ENCODE peak calls at places on chromosomes 16 and 17, in six cellular contexts. One of them, this sample, is unnamed.
A peak's percentile ranks its signal among the peaks of the same experiment; 100 is the strongest.

GRCh38 chr16:667113-667779 is 686 bp upstream of the RHOT2 start:
- DNase-seq in fibroblast of pulmonary artery: no peak
- DNase-seq in T follicular helper cell: no peak
- DNase-seq in AG10803: no peak
- DNase-seq in astrocyte of the spinal cord: no peak
- DNase-seq in activated T-cell treated with anti-CD3 and anti-CD28 coated beads, Interleukin-2, amount 50 U/mL, for 72 hours: no peak
- DNase-seq in this sample: no peak

GRCh38 chr16:66486773-66487579 is 59.9 kb downstream of the BEAN1 start:
- DNase-seq in fibroblast of pulmonary artery: peak; percentile 93
- DNase-seq in T follicular helper cell: no peak
- DNase-seq in AG10803: peak; percentile 80
- DNase-seq in astrocyte of the spinal cord: peak; percentile 91
- DNase-seq in activated T-cell treated with anti-CD3 and anti-CD28 coated beads, Interleukin-2, amount 50 U/mL, for 72 hours: no peak
- DNase-seq in this sample: no peak

GRCh38 chr17:33778505-33779398 is 476.3 kb upstream of the CCL2 start:
- DNase-seq in fibroblast of pulmonary artery: peak; percentile 76
- DNase-seq in T follicular helper cell: no peak
- DNase-seq in AG10803: peak; percentile 65
- DNase-seq in astrocyte of the spinal cord: peak; percentile 62
- DNase-seq in activated T-cell treated with anti-CD3 and anti-CD28 coated beads, Interleukin-2, amount 50 U/mL, for 72 hours: peak; percentile 34
- DNase-seq in this sample: peak; percentile 36

GRCh38 chr16:50282010-50282538 is 15.7 kb downstream of the ADCY7 start:
- DNase-seq in fibroblast of pulmonary artery: peak; percentile 54
- DNase-seq in T follicular helper cell: no peak
- DNase-seq in AG10803: peak; percentile 47
- DNase-seq in astrocyte of the spinal cord: peak; percentile 69
- DNase-seq in activated T-cell treated with anti-CD3 and anti-CD28 coated beads, Interleukin-2, amount 50 U/mL, for 72 hours: peak; percentile 64
- DNase-seq in this sample: no peak

GRCh38 chr16:6969594-6969993 is 363.1 kb upstream of the RBFOX1 start:
- DNase-seq in fibroblast of pulmonary artery: no peak
- DNase-seq in T follicular helper cell: no peak
- DNase-seq in AG10803: no peak
- DNase-seq in astrocyte of the spinal cord: no peak
- DNase-seq in activated T-cell treated with anti-CD3 and anti-CD28 coated beads, Interleukin-2, amount 50 U/mL, for 72 hours: no peak
- DNase-seq in this sample: no peak

GRCh38 chr16:68281368-68282063 is 17.2 kb downstream of the SLC7A6 start:
- DNase-seq in fibroblast of pulmonary artery: no peak
- DNase-seq in T follicular helper cell: no peak
- DNase-seq in AG10803: no peak
- DNase-seq in astrocyte of the spinal cord: no peak
- DNase-seq in activated T-cell treated with anti-CD3 and anti-CD28 coated beads, Interleukin-2, amount 50 U/mL, for 72 hours: no peak
- DNase-seq in this sample: no peak

GRCh38 chr17:74603032-74603635 is 11.1 kb upstream of the CD300LD start:
- DNase-seq in fibroblast of pulmonary artery: no peak
- DNase-seq in T follicular helper cell: no peak
- DNase-seq in AG10803: no peak
- DNase-seq in astrocyte of the spinal cord: no peak
- DNase-seq in activated T-cell treated with anti-CD3 and anti-CD28 coated beads, Interleukin-2, amount 50 U/mL, for 72 hours: no peak
- DNase-seq in this sample: no peak

GRCh38 chr17:18129041-18129502 is 20.5 kb downstream of the MYO15A start:
- DNase-seq in fibroblast of pulmonary artery: peak; percentile 53
- DNase-seq in T follicular helper cell: no peak
- DNase-seq in AG10803: peak; percentile 25
- DNase-seq in astrocyte of the spinal cord: peak; percentile 49
- DNase-seq in activated T-cell treated with anti-CD3 and anti-CD28 coated beads, Interleukin-2, amount 50 U/mL, for 72 hours: no peak
- DNase-seq in this sample: no peak

GRCh38 chr17:11980813-11981212 is 16.5 kb downstream of the ZNF18 start:
- DNase-seq in fibroblast of pulmonary artery: peak; percentile 26
- DNase-seq in T follicular helper cell: no peak
- DNase-seq in AG10803: no peak
- DNase-seq in astrocyte of the spinal cord: peak; percentile 7
- DNase-seq in activated T-cell treated with anti-CD3 and anti-CD28 coated beads, Interleukin-2, amount 50 U/mL, for 72 hours: no peak
- DNase-seq in this sample: no peak

GRCh38 chr16:68149596-68149995 is 64.4 kb downstream of the NFATC3 start:
- DNase-seq in fibroblast of pulmonary artery: no peak
- DNase-seq in T follicular helper cell: no peak
- DNase-seq in AG10803: no peak
- DNase-seq in astrocyte of the spinal cord: no peak
- DNase-seq in activated T-cell treated with anti-CD3 and anti-CD28 coated beads, Interleukin-2, amount 50 U/mL, for 72 hours: no peak
- DNase-seq in this sample: no peak

GRCh38 chr17:948284-948852 is 31.2 kb downstream of the NXN start:
- DNase-seq in fibroblast of pulmonary artery: no peak
- DNase-seq in T follicular helper cell: no peak
- DNase-seq in AG10803: peak; percentile 41
- DNase-seq in astrocyte of the spinal cord: no peak
- DNase-seq in activated T-cell treated with anti-CD3 and anti-CD28 coated beads, Interleukin-2, amount 50 U/mL, for 72 hours: no peak
- DNase-seq in this sample: no peak

GRCh38 chr17:42171831-42172230 is 9.1 kb downstream of the KCNH4 start:
- DNase-seq in fibroblast of pulmonary artery: no peak
- DNase-seq in T follicular helper cell: no peak
- DNase-seq in AG10803: no peak
- DNase-seq in astrocyte of the spinal cord: no peak
- DNase-seq in activated T-cell treated with anti-CD3 and anti-CD28 coated beads, Interleukin-2, amount 50 U/mL, for 72 hours: no peak
- DNase-seq in this sample: no peak

GRCh38 chr17:43025766-43026537 is 921 bp downstream of the RND2 start:
- DNase-seq in fibroblast of pulmonary artery: no peak
- DNase-seq in T follicular helper cell: no peak
- DNase-seq in AG10803: no peak
- DNase-seq in astrocyte of the spinal cord: no peak
- DNase-seq in activated T-cell treated with anti-CD3 and anti-CD28 coated beads, Interleukin-2, amount 50 U/mL, for 72 hours: no peak
- DNase-seq in this sample: no peak

GRCh38 chr17:69947027-69947759 is 127.8 kb upstream of the KCNJ16 start:
- DNase-seq in fibroblast of pulmonary artery: no peak
- DNase-seq in T follicular helper cell: no peak
- DNase-seq in AG10803: no peak
- DNase-seq in astrocyte of the spinal cord: peak; percentile 82
- DNase-seq in activated T-cell treated with anti-CD3 and anti-CD28 coated beads, Interleukin-2, amount 50 U/mL, for 72 hours: no peak
- DNase-seq in this sample: no peak

GRCh38 chr16:10317425-10318001 is 68.3 kb upstream of the ATF7IP2 start:
- DNase-seq in fibroblast of pulmonary artery: no peak
- DNase-seq in T follicular helper cell: no peak
- DNase-seq in AG10803: no peak
- DNase-seq in astrocyte of the spinal cord: no peak
- DNase-seq in activated T-cell treated with anti-CD3 and anti-CD28 coated beads, Interleukin-2, amount 50 U/mL, for 72 hours: no peak
- DNase-seq in this sample: no peak

GRCh38 chr17:15257316-15257925 is 7.7 kb downstream of the PMP22 start:
- DNase-seq in fibroblast of pulmonary artery: peak; percentile 78
- DNase-seq in T follicular helper cell: peak; percentile 33
- DNase-seq in AG10803: peak; percentile 88
- DNase-seq in astrocyte of the spinal cord: peak; percentile 81
- DNase-seq in activated T-cell treated with anti-CD3 and anti-CD28 coated beads, Interleukin-2, amount 50 U/mL, for 72 hours: peak; percentile 64
- DNase-seq in this sample: peak; percentile 16

GRCh38 chr17:61403846-61404701 is 4.4 kb downstream of the TBX2 start:
- DNase-seq in fibroblast of pulmonary artery: no peak
- DNase-seq in T follicular helper cell: no peak
- DNase-seq in AG10803: no peak
- DNase-seq in astrocyte of the spinal cord: no peak
- DNase-seq in activated T-cell treated with anti-CD3 and anti-CD28 coated beads, Interleukin-2, amount 50 U/mL, for 72 hours: no peak
- DNase-seq in this sample: no peak

GRCh38 chr16:59296002-59296401 is 561.9 kb upstream of the GOT2 start:
- DNase-seq in fibroblast of pulmonary artery: no peak
- DNase-seq in T follicular helper cell: no peak
- DNase-seq in AG10803: peak; percentile 8
- DNase-seq in astrocyte of the spinal cord: no peak
- DNase-seq in activated T-cell treated with anti-CD3 and anti-CD28 coated beads, Interleukin-2, amount 50 U/mL, for 72 hours: no peak
- DNase-seq in this sample: no peak

GRCh38 chr16:1705688-1706385 is at the start of gene MAPK8IP3:
- DNase-seq in fibroblast of pulmonary artery: peak; percentile 88
- DNase-seq in T follicular helper cell: peak; percentile 89
- DNase-seq in AG10803: peak; percentile 83
- DNase-seq in astrocyte of the spinal cord: peak; percentile 87
- DNase-seq in activated T-cell treated with anti-CD3 and anti-CD28 coated beads, Interleukin-2, amount 50 U/mL, for 72 hours: peak; percentile 99
- DNase-seq in this sample: peak; percentile 91

GRCh38 chr17:79749156-79749815 is 18.5 kb downstream of the ENPP7 start:
- DNase-seq in fibroblast of pulmonary artery: peak; percentile 73
- DNase-seq in T follicular helper cell: no peak
- DNase-seq in AG10803: peak; percentile 79
- DNase-seq in astrocyte of the spinal cord: peak; percentile 65
- DNase-seq in activated T-cell treated with anti-CD3 and anti-CD28 coated beads, Interleukin-2, amount 50 U/mL, for 72 hours: no peak
- DNase-seq in this sample: no peak

GRCh38 chr16:1532081-1532760 is 1.2 kb upstream of the TMEM204 start:
- DNase-seq in fibroblast of pulmonary artery: no peak
- DNase-seq in T follicular helper cell: no peak
- DNase-seq in AG10803: peak; percentile 65
- DNase-seq in astrocyte of the spinal cord: peak; percentile 5
- DNase-seq in activated T-cell treated with anti-CD3 and anti-CD28 coated beads, Interleukin-2, amount 50 U/mL, for 72 hours: no peak
- DNase-seq in this sample: no peak

This sample was measured in NCI-H1092 treated with DMSO at 0.1 percent for 48 hours.